ENCODE peak calls at places on chromosome 11, in nine cellular contexts. C is NB4; F is GM12865; N is upper lobe of right lung; T is GM23338; Z is dorsolateral prefrontal cortex; P is CD8-positive, alpha-beta memory T cell; A is AG09309; B is body of pancreas. D is an unnamed sample.
A peak's percentile ranks its signal among the peaks of the same experiment; 100 is the strongest.

GRCh38 chr11:75491465-75491864 is 34.3 kb downstream of the GDPD5 start:
- DNase-seq in C (no peak), F (no peak), N (no peak), T (no peak), Z (no peak), P (no peak), A (no peak), B (no peak), D (no peak)

GRCh38 chr11:12692238-12693074 is 18.2 kb downstream of the TEAD1 start:
- DNase-seq in C (no peak), F (no peak), N (peak; percentile 82), T (no peak), Z (peak; percentile 56), P (no peak), A (peak; percentile 77), B (peak; percentile 96), D (no peak)

GRCh38 chr11:3709977-3710376 is 38.8 kb upstream of the CHRNA10 start:
- DNase-seq in C (no peak), F (no peak), N (no peak), T (peak; percentile 25), Z (no peak), P (no peak), A (no peak), B (no peak), D (no peak)

GRCh38 chr11:79055866-79056632 is 384.8 kb downstream of the TENM4 start:
- DNase-seq in C (no peak), F (no peak), N (no peak), T (peak; percentile 45), Z (no peak), P (no peak), A (peak; percentile 61), B (no peak), D (peak; percentile 14)

GRCh38 chr11:62948765-62949320 is 27.7 kb upstream of the CHRM1 start:
- DNase-seq in C (no peak), F (no peak), N (no peak), T (no peak), Z (no peak), P (no peak), A (no peak), B (no peak), D (no peak)

GRCh38 chr11:61587541-61587941 is 6.7 kb upstream of the SYT7 start:
- DNase-seq in C (no peak), F (no peak), N (peak; percentile 79), T (peak; percentile 90), Z (no peak), P (peak; percentile 20), A (no peak), B (peak; percentile 60), D (no peak)

GRCh38 chr11:26675233-26675928 is 46.5 kb downstream of the SLC5A12 start:
- DNase-seq in C (no peak), F (peak; percentile 6), N (no peak), T (no peak), Z (no peak), P (no peak), A (no peak), B (no peak), D (no peak)

GRCh38 chr11:29019960-29020683 is 911.9 kb downstream of the METTL15 start:
- DNase-seq in C (no peak), F (no peak), N (no peak), T (peak; percentile 58), Z (no peak), P (no peak), A (no peak), B (no peak), D (no peak)

GRCh38 chr11:3950996-3951662 is 95.7 kb downstream of the STIM1 start:
- DNase-seq in C (no peak), F (no peak), N (no peak), T (peak; percentile 83), Z (no peak), P (no peak), A (no peak), B (no peak), D (no peak)

DNA sequence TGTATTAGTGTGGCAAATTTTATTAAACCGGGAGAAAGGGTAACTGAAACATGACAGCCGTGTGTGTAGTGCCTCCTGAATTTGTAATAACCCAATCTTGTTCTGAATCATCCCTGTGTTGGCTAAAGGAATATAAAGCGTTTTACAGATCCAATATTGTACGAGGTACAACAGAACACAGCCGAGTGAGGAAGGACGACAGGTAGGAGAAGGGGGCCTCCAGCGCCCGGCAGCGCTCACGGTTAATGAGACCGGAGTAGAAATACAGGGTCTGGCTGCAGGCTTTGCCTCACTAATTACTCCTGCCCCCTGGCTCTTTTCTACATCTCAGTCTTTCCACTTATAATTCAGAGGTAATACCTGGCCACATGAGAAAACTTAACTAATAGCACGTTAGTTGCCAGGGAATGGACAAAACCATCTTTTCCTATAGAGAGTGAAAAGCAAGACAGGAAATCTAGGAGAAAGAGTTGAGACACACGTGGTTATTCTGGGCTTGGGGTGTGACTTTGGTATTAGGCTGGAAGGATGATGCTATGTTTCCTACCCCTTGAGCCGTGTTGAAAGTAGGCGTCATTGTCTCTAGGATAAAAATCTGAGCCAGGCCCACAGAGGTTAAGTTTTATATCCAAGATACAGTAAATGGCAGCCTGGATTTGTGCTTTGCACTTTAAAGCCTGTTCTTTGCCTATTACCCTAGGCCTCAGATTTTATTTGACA is 54.0 kb downstream of the GRIK4 start:
- DNase-seq in C (no peak), F (no peak), N (no peak), T (no peak), Z (no peak), P (no peak), A (no peak), B (no peak), D (no peak)
- H3K4me3 ChIP-seq in C (peak overlapping the region; percentile 8), F (no peak overlapping the region), N (peak overlapping the region; percentile 40), T (peak overlapping the region; percentile 81), Z (peak overlapping the region; percentile 55), P (no peak overlapping the region), A (no peak overlapping the region), B (no peak overlapping the region), D (no peak overlapping the region)

DNA sequence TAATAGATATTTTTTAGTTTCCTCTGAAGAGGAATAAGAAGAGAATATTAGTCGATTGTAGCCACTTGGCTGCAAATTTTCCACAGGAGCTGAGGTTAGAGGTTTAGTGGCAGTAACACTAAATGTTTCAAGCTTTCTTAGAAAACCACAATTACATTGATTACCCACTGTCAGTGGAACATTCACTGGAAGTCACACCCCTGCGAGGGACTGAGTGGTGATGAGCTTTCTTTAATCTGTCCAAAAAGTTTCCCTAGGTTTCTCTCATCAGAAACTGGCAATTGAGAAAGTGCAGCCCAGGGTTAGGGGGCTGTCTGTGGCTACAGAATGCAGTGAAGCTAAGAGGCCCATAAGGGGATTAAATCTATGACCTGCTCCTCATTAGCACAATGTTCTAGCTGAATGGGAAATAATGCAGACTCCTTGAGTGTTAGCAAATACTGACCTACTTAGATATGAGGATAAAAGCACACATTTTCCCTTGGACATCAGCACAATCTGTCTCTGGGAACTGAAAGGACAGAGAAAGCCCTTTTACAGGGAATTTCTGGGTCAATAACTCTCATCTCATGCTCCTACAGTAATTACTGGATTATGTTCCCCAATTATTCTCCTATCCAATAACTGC is 189.5 kb downstream of the FAM76B start:
- DNase-seq in C (no peak), F (no peak), N (no peak), T (no peak), Z (no peak), P (no peak), A (no peak), B (no peak), D (no peak)
- H3K4me3 ChIP-seq in C (no peak overlapping the region), F (no peak overlapping the region), N (no peak overlapping the region), T (no peak overlapping the region), Z (no peak overlapping the region), P (no peak overlapping the region), A (no peak overlapping the region), B (no peak overlapping the region), D (no peak overlapping the region)

GRCh38 chr11:35523351-35523768 is 2.1 kb downstream of the PAMR1 start:
- DNase-seq in C (no peak), F (no peak), N (no peak), T (no peak), Z (no peak), P (no peak), A (peak; percentile 21), B (no peak), D (no peak)

GRCh38 chr11:35526370-35526792 is 965 bp upstream of the PAMR1 start:
- DNase-seq in C (peak; percentile 23), F (no peak), N (no peak), T (peak; percentile 59), Z (peak; percentile 44), P (no peak), A (no peak), B (no peak), D (no peak)

GRCh38 chr11:35525501-35526175 is at the start of gene PAMR1:
- DNase-seq in C (no peak), F (no peak), N (peak; percentile 66), T (peak; percentile 89), Z (no peak), P (no peak), A (no peak), B (peak; percentile 46), D (no peak)

GRCh38 chr11:35523861-35524260 is 1.6 kb downstream of the PAMR1 start:
- DNase-seq in C (no peak), F (no peak), N (no peak), T (no peak), Z (no peak), P (no peak), A (no peak), B (no peak), D (no peak)

DNA sequence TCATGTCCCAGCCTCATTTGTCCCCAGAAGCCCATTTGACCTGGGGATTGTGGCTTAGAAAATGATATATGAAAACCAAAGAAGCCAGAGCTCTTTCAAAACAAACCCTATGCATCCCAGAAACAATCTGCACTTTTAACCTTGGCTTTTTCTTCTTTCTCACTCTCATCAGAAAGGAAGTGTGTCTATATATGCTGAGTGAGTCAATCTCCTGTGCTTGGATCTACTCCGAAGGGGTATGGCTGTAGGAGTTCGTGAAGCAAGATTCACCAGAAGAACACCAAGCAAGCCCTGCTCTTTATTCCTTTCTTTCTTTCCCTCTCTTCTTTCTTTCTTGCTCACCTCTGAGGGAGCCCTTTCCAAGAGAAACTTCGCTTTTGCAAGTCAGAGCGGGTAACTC is 636 bp downstream of the PAMR1 start:
- DNase-seq in C (no peak), F (no peak), N (no peak), T (no peak), Z (no peak), P (no peak), A (no peak), B (no peak), D (no peak)
- H3K4me3 ChIP-seq in C (no peak overlapping the region), F (no peak overlapping the region), N (peak overlapping the region; percentile 29), T (peak overlapping the region; percentile 83), Z (peak overlapping the region; percentile 49), P (no peak overlapping the region), A (peak overlapping the region; percentile 49), B (no peak overlapping the region), D (no peak overlapping the region)

GRCh38 chr11:89163686-89164085 is 14.0 kb upstream of the TYR start:
- DNase-seq in C (no peak), F (no peak), N (no peak), T (no peak), Z (no peak), P (no peak), A (no peak), B (no peak), D (no peak)

GRCh38 chr11:89161949-89162348 is 15.7 kb upstream of the TYR start:
- DNase-seq in C (no peak), F (no peak), N (no peak), T (no peak), Z (no peak), P (no peak), A (no peak), B (no peak), D (no peak)

DNA sequence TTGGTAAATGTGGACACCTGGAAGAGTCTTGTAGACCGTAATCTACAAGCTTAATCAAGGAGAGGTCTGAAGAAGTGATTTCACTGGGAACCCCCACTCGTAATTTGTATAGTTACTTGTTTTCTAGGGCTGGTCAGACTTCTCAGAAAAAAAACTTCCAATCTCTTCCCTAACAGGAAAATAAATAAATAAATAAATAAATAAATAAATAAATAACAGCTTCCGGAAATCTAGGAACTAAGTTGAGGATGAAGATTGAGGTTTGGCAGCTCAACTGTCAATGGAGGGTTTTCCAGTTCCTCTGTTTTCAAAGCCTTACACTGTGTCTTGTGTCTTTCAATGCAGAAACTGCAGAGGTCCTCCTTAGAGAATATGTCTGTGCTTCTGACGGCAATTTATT is 17.7 kb upstream of the TYR start:
- DNase-seq in C (no peak), F (no peak), N (no peak), T (no peak), Z (no peak), P (no peak), A (no peak), B (no peak), D (no peak)
- H3K4me3 ChIP-seq in C (no peak overlapping the region), F (no peak overlapping the region), N (no peak overlapping the region), T (no peak overlapping the region), Z (no peak overlapping the region), P (no peak overlapping the region), A (no peak overlapping the region), B (no peak overlapping the region), D (no peak overlapping the region)

D was measured in Jurkat, Clone E6-1.